ENCODE peak calls at places on chromosomes 6 and 20, in five cellular contexts. Y is keratinocyte, H is AG04450, K is tibial nerve, X is PC-9. U is an unnamed sample.

GRCh38 chr20:17688965-17689364 is 6.9 kb upstream of the RRBP1 start:
- DNase-seq in Y (no peak), K (no peak), X (no peak), H (peak; percentile 78), U (no peak)

GRCh38 chr20:2173186-2173585 is 71.6 kb downstream of the STK35 start:
- DNase-seq in X (no peak), H (no peak), Y (no peak), K (no peak), U (no peak)

GRCh38 chr20:50609438-50609989 is 81.8 kb downstream of the RIPOR3 start:
- DNase-seq in K (no peak), H (no peak), X (no peak), Y (no peak), U (no peak)

GRCh38 chr6:27468334-27468733 is 4.6 kb downstream of the ZNF184 start:
- DNase-seq in H (peak; percentile 15), K (no peak), X (no peak), Y (no peak), U (no peak)

GRCh38 chr6:30491963-30492616 is 2.8 kb downstream of the HLA-E start:
- DNase-seq in K (no peak), H (no peak), X (no peak), Y (no peak), U (no peak)

GRCh38 chr6:157531169-157531985 is 150.4 kb downstream of the ZDHHC14 start:
- DNase-seq in K (no peak), H (no peak), Y (no peak), X (no peak), U (no peak)

GRCh38 chr6:37308084-37308817 is 45.5 kb upstream of the RNF8 start:
- DNase-seq in X (peak; percentile 11), H (no peak), K (no peak), Y (no peak), U (no peak)

GRCh38 chr20:33343521-33343920 is 57.8 kb downstream of the CDK5RAP1 start:
- DNase-seq in X (no peak), H (no peak), Y (no peak), K (no peak), U (no peak)

GRCh38 chr6:31418251-31418650 is 14.9 kb downstream of the MICA start:
- DNase-seq in X (no peak), Y (no peak), K (no peak), H (no peak), U (no peak)

GRCh38 chr6:43768983-43769525 is 957 bp upstream of the VEGFA start:
- DNase-seq in X (no peak), Y (no peak), K (peak; percentile 42), H (peak; percentile 71), U (no peak)

GRCh38 chr6:104118274-104118673 is 741.4 kb downstream of the HACE1 start:
- DNase-seq in K (no peak), X (peak; percentile 61), Y (peak; percentile 1), H (no peak), U (peak; percentile 26)

GRCh38 chr6:147407571-147407970 is 100.9 kb upstream of the SAMD5 start:
- DNase-seq in H (no peak), X (no peak), K (no peak), Y (no peak), U (no peak)

GRCh38 chr6:56570434-56571359 is 72.0 kb downstream of the DST start:
- DNase-seq in Y (no peak), H (no peak), K (no peak), X (no peak), U (no peak)

GRCh38 chr6:157538163-157538562 is 157.2 kb downstream of the ZDHHC14 start:
- DNase-seq in Y (no peak), X (no peak), H (no peak), K (no peak), U (no peak)

GRCh38 chr6:79168695-79168980 is 65.8 kb downstream of the HMGN3 start:
- DNase-seq in K (no peak), Y (no peak), X (no peak), H (no peak), U (no peak)

GRCh38 chr6:154868143-154868594 is 126.9 kb upstream of the TIAM2 start:
- DNase-seq in H (peak; percentile 34), K (no peak), X (peak; percentile 42), Y (no peak), U (peak; percentile 22)

GRCh38 chr20:37958856-37959255 is 55.9 kb downstream of the VSTM2L start:
- DNase-seq in K (no peak), Y (no peak), H (no peak), X (no peak), U (no peak)

GRCh38 chr20:5975778-5976177 is 25.3 kb downstream of the MCM8 start:
- DNase-seq in X (no peak), Y (no peak), H (no peak), K (no peak), U (no peak)

GRCh38 chr6:13048113-13048512 is 280.2 kb downstream of the TBC1D7 start:
- DNase-seq in X (no peak), H (no peak), Y (no peak), K (no peak), U (no peak)

GRCh38 chr20:1299522-1299921 is 29.4 kb downstream of the SDCBP2 start:
- DNase-seq in K (no peak), H (no peak), Y (no peak), X (no peak), U (no peak)

GRCh38 chr6:79170915-79171314 is 63.6 kb downstream of the HMGN3 start:
- DNase-seq in Y (peak; percentile 46), K (no peak), H (no peak), X (no peak), U (no peak)

GRCh38 chr6:144805049-144805448 is 519.9 kb downstream of the UTRN start:
- DNase-seq in K (no peak), Y (no peak), X (no peak), H (no peak), U (no peak)

GRCh38 chr20:50594591-50595432 is 84.6 kb downstream of the PTPN1 start:
- DNase-seq in H (no peak), Y (no peak), X (no peak), K (no peak), U (no peak)

GRCh38 chr6:107102414-107102805 is 12.9 kb downstream of the BEND3 start:
- DNase-seq in H (no peak), K (no peak), X (no peak), Y (no peak), U (no peak)

GRCh38 chr6:45655630-45656422 is 278.1 kb upstream of the SUPT3H start:
- DNase-seq in H (peak; percentile 93), Y (peak; percentile 90), K (no peak), X (peak; percentile 98), U (peak; percentile 100)

GRCh38 chr6:157335829-157336228 is 12.5 kb upstream of the TMEM242 start:
- DNase-seq in H (no peak), X (no peak), K (no peak), Y (no peak), U (no peak)

GRCh38 chr6:12957321-12958051 is 240.9 kb downstream of the PHACTR1 start:
- DNase-seq in H (peak; percentile 3), K (no peak), Y (no peak), X (no peak), U (no peak)

GRCh38 chr6:5116243-5116991 is 31.3 kb downstream of the PPP1R3G start:
- DNase-seq in K (no peak), Y (no peak), X (no peak), H (no peak), U (no peak)

GRCh38 chr6:77292564-77293546 is 170.4 kb downstream of the HTR1B start:
- DNase-seq in Y (peak; percentile 60), K (no peak), H (peak; percentile 21), X (peak; percentile 44), U (peak; percentile 91)

GRCh38 chr6:119620846-119621570 is 271.4 kb upstream of the MAN1A1 start:
- DNase-seq in Y (peak; percentile 76), H (peak; percentile 66), K (no peak), X (peak; percentile 79), U (peak; percentile 55)

GRCh38 chr6:21037453-21037852 is 503.2 kb downstream of the CDKAL1 start:
- DNase-seq in H (no peak), X (no peak), K (no peak), Y (no peak), U (no peak)

GRCh38 chr6:21031182-21031581 is 496.9 kb downstream of the CDKAL1 start:
- DNase-seq in H (no peak), X (no peak), K (no peak), Y (no peak), U (no peak)

GRCh38 chr6:21034345-21034744 is 500.1 kb downstream of the CDKAL1 start:
- DNase-seq in Y (no peak), X (no peak), H (no peak), K (no peak), U (no peak)

GRCh38 chr6:21033575-21034026 is 499.3 kb downstream of the CDKAL1 start:
- DNase-seq in K (peak; percentile 18), X (no peak), H (peak; percentile 56), Y (peak; percentile 23), U (peak; percentile 46)

DNA sequence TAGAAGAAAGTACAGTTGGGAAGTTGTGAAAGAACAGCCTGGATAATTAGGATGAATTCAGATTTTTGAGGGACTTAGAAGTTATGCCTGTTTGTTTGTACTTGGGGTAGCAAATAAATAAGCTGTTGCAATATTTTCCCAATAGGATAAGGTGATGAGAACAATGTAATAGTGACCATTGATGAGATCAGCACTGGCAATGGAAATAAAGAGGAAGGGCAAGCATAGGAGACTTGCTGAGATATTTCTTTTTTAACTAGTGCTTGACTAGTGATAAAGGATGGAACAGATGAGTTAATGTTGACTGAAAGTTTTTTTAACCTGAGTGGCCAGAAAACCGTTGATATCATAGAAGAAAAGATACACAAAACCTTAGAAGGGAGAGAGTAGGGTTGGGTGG is 498.8 kb downstream of the CDKAL1 start:
- DNase-seq in Y (no peak), X (no peak), K (no peak), H (no peak), U (no peak)
- H3K4me3 ChIP-seq in Y (no peak overlapping the region), X (no peak overlapping the region), K (no peak overlapping the region), H (no peak overlapping the region), U (no peak overlapping the region)

DNA sequence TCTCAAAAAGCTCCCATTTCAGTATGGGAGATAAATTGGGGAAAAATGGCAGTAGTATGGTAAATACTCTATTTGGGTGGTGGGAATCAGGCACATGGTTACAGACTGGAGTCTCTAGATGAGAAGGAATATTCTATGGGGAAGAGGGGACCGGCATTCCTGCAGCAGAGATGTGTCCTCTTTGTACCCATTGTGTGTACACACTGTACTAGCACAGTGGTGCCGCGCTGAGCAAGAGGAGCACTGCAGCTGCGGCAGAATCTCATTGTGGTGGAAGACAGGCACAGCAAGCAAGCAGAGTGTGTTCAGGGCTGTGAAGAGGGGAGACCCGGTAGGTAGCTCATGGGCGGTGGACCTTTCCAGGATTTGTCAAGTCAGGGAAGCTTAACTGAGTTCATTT is 13.0 kb downstream of the AFDN start:
- DNase-seq in Y (no peak), K (no peak), X (no peak), H (no peak), U (no peak)
- TF ChIP-seq CTCF in Y (no peak), K (no peak), X (no peak), H (no peak), U (no peak)

GRCh38 chr20:45306431-45306982 is at the start of gene RBPJL:
- DNase-seq in Y (no peak), X (no peak), H (no peak), K (no peak), U (no peak)
- H3K27me3 ChIP-seq in Y (peaks cover 5% of the 10 kb centered on the region), X (no peaks in the 10 kb centered on the region), H (peaks cover 32% of the 10 kb centered on the region), K (no peaks in the 10 kb centered on the region), U (peaks cover 7% of the 10 kb centered on the region)

DNA sequence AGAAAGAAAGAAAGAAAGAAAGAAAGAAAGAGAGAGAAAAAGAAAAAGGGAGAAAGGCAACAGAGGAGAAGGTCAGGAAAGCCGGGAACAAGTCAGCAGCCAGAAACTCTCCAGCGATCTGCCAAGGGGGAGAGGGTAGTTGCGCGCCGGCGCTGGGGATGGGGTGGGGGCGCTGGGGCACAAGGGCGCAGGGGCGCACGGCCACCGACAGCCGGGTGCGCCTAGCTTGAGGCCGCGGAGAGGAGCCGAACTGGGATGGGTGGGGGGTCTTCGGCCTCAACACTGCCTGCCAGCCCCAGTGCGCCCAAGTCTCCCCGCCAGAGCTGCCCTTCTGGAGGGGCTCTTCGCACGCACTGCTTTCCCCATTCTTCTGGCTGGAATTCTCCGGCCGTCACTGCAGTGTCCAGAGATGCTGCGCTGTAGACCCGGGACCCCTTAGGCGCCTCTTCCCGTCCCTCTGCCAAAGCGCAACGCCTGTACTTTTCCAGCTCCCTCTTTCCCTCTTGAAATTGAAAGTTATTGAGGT is 429 bp upstream of the RSPO3 start:
- DNase-seq in K (no peak), X (peak; percentile 5), H (no peak), Y (no peak), U (no peak)
- H3K4me3 ChIP-seq in K (peak overlapping the region; percentile 57), X (no peak overlapping the region), H (peak overlapping the region; percentile 51), Y (no peak overlapping the region), U (peak overlapping the region; percentile 26)